ENCODE peak calls at places on chromosome 1, in five cellular contexts. N, U, Z, H and O are unnamed samples.

GRCh38 chr1:227759345-227760300 is 24.4 kb downstream of the SNAP47 start:
- DNase-seq in N (no peak), U (no peak), Z (no peak), H (no peak), O (peak; percentile 72)

GRCh38 chr1:1275836-1276235 is 2.2 kb upstream of the UBE2J2 start:
- DNase-seq in N (no peak), U (no peak), Z (no peak), H (no peak), O (no peak)

GRCh38 chr1:157001304-157001703 is 44.2 kb downstream of the ARHGEF11 start:
- DNase-seq in N (no peak), U (no peak), Z (no peak), H (no peak), O (no peak)

GRCh38 chr1:181608951-181609350 is 125.6 kb downstream of the CACNA1E start:
- DNase-seq in N (no peak), U (no peak), Z (no peak), H (no peak), O (no peak)

GRCh38 chr1:115251856-115252255 is 86.2 kb downstream of the NGF start:
- DNase-seq in N (no peak), U (no peak), Z (no peak), H (no peak), O (no peak)

GRCh38 chr1:6016191-6016865 is 24.1 kb upstream of the NPHP4 start:
- DNase-seq in N (no peak), U (no peak), Z (no peak), H (no peak), O (no peak)

GRCh38 chr1:206957639-206958038 is 11.4 kb upstream of the PIGR start:
- DNase-seq in N (no peak), U (no peak), Z (no peak), H (no peak), O (no peak)

GRCh38 chr1:1040004-1040991 is 20.4 kb downstream of the AGRN start:
- DNase-seq in N (peak; percentile 83), U (peak; percentile 80), Z (peak; percentile 74), H (peak; percentile 77), O (peak; percentile 72)

GRCh38 chr1:228298471-228298870 is 90.6 kb downstream of the OBSCN start:
- DNase-seq in N (no peak), U (no peak), Z (no peak), H (peak; percentile 5), O (no peak)

GRCh38 chr1:187794561-187794960 is 965.8 kb downstream of the PLA2G4A start:
- DNase-seq in N (no peak), U (no peak), Z (no peak), H (no peak), O (no peak)

GRCh38 chr1:203673550-203674411 is 47.1 kb downstream of the ATP2B4 start:
- DNase-seq in N (no peak), U (peak; percentile 38), Z (peak; percentile 62), H (peak; percentile 66), O (peak; percentile 44)

GRCh38 chr1:169511339-169512028 is 25.7 kb upstream of the SLC19A2 start:
- DNase-seq in N (no peak), U (no peak), Z (no peak), H (no peak), O (no peak)

GRCh38 chr1:9724706-9725476 is 73.4 kb downstream of the PIK3CD start:
- DNase-seq in N (peak; percentile 80), U (peak; percentile 65), Z (peak; percentile 55), H (no peak), O (peak; percentile 53)